ENCODE peak calls at places on chromosomes 2 and 18, in five cellular contexts. U is T-cell, X is GM03348, K is Caki2, H is NCI-H1092. D is an unnamed sample.

GRCh38 chr2:130808482-130809268 is 28.0 kb upstream of the ARHGEF4 start:
- DNase-seq in U (no peak), X (no peak), K (no peak), H (no peak), D (peak; percentile 65)

GRCh38 chr2:217943379-217944321 is 59.1 kb downstream of the TNS1 start:
- DNase-seq in U (no peak), X (peak; percentile 96), K (peak; percentile 56), H (no peak), D (peak; percentile 54)

GRCh38 chr18:31819106-31819924 is 58.6 kb upstream of the SLC25A52 start:
- DNase-seq in U (no peak), X (peak; percentile 63), K (peak; percentile 25), H (peak; percentile 33), D (peak; percentile 36)

GRCh38 chr18:72692086-72692485 is 147.9 kb upstream of the CBLN2 start:
- DNase-seq in U (no peak), X (no peak), K (no peak), H (peak; percentile 65), D (no peak)

GRCh38 chr2:210022824-210023223 is 20.4 kb downstream of the RPE start:
- DNase-seq in U (no peak), X (no peak), K (no peak), H (no peak), D (no peak)

GRCh38 chr2:37306024-37306423 is 18.6 kb downstream of the PRKD3 start:
- DNase-seq in U (no peak), X (no peak), K (no peak), H (peak; percentile 11), D (no peak)

GRCh38 chr2:173772205-173772604 is 193.0 kb downstream of the SP3 start:
- DNase-seq in U (no peak), X (no peak), K (no peak), H (no peak), D (no peak)

GRCh38 chr2:61436092-61436491 is 34.8 kb downstream of the USP34 start:
- DNase-seq in U (no peak), X (no peak), K (no peak), H (no peak), D (no peak)

GRCh38 chr2:70569559-70569958 is 15.9 kb upstream of the TGFA start:
- DNase-seq in U (no peak), X (no peak), K (peak; percentile 17), H (no peak), D (peak; percentile 65)

GRCh38 chr2:237128026-237128703 is 42.5 kb downstream of the COPS8 start:
- DNase-seq in U (no peak), X (peak; percentile 95), K (peak; percentile 94), H (no peak), D (peak; percentile 98)

GRCh38 chr2:172953970-172954852 is 121.4 kb upstream of the MAP3K20 start:
- DNase-seq in U (no peak), X (no peak), K (no peak), H (no peak), D (no peak)

D was measured in HT1080.